ENCODE peak calls at places on chromosome 4, in six cellular contexts. One of them, this sample, is unnamed.
A peak's percentile ranks its signal among the peaks of the same experiment; 100 is the strongest.

GRCh38 chr4:1711055-1711905 is 839 bp downstream of the SLBP start:
- DNase-seq in neuronal stem cell: no peak
- DNase-seq in heart right ventricle: no peak
- DNase-seq in effector memory CD4-positive, alpha-beta T cell: no peak
- DNase-seq in H7: no peak
- DNase-seq in WERI-Rb-1: no peak
- DNase-seq in this sample: no peak

GRCh38 chr4:165481458-165481857 is 102.7 kb downstream of the CPE start:
- DNase-seq in neuronal stem cell: no peak
- DNase-seq in H7: no peak
- DNase-seq in WERI-Rb-1: no peak
- DNase-seq in heart right ventricle: no peak
- DNase-seq in effector memory CD4-positive, alpha-beta T cell: no peak
- DNase-seq in this sample: no peak

GRCh38 chr4:82715731-82716617 is 82.6 kb downstream of the SCD5 start:
- DNase-seq in neuronal stem cell: no peak
- DNase-seq in H7: no peak
- DNase-seq in WERI-Rb-1: no peak
- DNase-seq in heart right ventricle: no peak
- DNase-seq in effector memory CD4-positive, alpha-beta T cell: no peak
- DNase-seq in this sample: no peak

GRCh38 chr4:64518600-64518999 is 109.3 kb upstream of the TECRL start:
- DNase-seq in effector memory CD4-positive, alpha-beta T cell: no peak
- DNase-seq in heart right ventricle: no peak
- DNase-seq in WERI-Rb-1: no peak
- DNase-seq in neuronal stem cell: no peak
- DNase-seq in H7: no peak
- DNase-seq in this sample: no peak

GRCh38 chr4:74311696-74312313 is 3.5 kb downstream of the EPGN start:
- DNase-seq in heart right ventricle: peak; percentile 36
- DNase-seq in WERI-Rb-1: peak; percentile 32
- DNase-seq in neuronal stem cell: peak; percentile 23
- DNase-seq in effector memory CD4-positive, alpha-beta T cell: no peak
- DNase-seq in H7: no peak
- DNase-seq in this sample: peak; percentile 36

GRCh38 chr4:42995343-42995944 is 102.9 kb downstream of the GRXCR1 start:
- DNase-seq in neuronal stem cell: peak; percentile 23
- DNase-seq in WERI-Rb-1: peak; percentile 14
- DNase-seq in heart right ventricle: no peak
- DNase-seq in H7: peak; percentile 59
- DNase-seq in effector memory CD4-positive, alpha-beta T cell: no peak
- DNase-seq in this sample: peak; percentile 30

GRCh38 chr4:135065366-135065765 is 863.8 kb upstream of the PABPC4L start:
- DNase-seq in effector memory CD4-positive, alpha-beta T cell: no peak
- DNase-seq in WERI-Rb-1: no peak
- DNase-seq in H7: no peak
- DNase-seq in heart right ventricle: no peak
- DNase-seq in neuronal stem cell: no peak
- DNase-seq in this sample: no peak

GRCh38 chr4:105058177-105058812 is 88.4 kb upstream of the TET2 start:
- DNase-seq in H7: no peak
- DNase-seq in heart right ventricle: no peak
- DNase-seq in WERI-Rb-1: no peak
- DNase-seq in neuronal stem cell: no peak
- DNase-seq in effector memory CD4-positive, alpha-beta T cell: no peak
- DNase-seq in this sample: no peak

GRCh38 chr4:83259586-83259985 is 25.0 kb downstream of the COQ2 start:
- DNase-seq in H7: no peak
- DNase-seq in WERI-Rb-1: no peak
- DNase-seq in neuronal stem cell: no peak
- DNase-seq in effector memory CD4-positive, alpha-beta T cell: no peak
- DNase-seq in heart right ventricle: no peak
- DNase-seq in this sample: no peak

GRCh38 chr4:153137677-153138630 is 66.3 kb upstream of the TRIM2 start:
- DNase-seq in H7: no peak
- DNase-seq in WERI-Rb-1: no peak
- DNase-seq in effector memory CD4-positive, alpha-beta T cell: no peak
- DNase-seq in neuronal stem cell: no peak
- DNase-seq in heart right ventricle: no peak
- DNase-seq in this sample: no peak

GRCh38 chr4:3010998-3011397 is 47.6 kb downstream of the GRK4 start:
- DNase-seq in H7: no peak
- DNase-seq in effector memory CD4-positive, alpha-beta T cell: no peak
- DNase-seq in neuronal stem cell: no peak
- DNase-seq in heart right ventricle: no peak
- DNase-seq in WERI-Rb-1: no peak
- DNase-seq in this sample: no peak

GRCh38 chr4:95929448-95930064 is 89.7 kb downstream of the PDHA2 start:
- DNase-seq in WERI-Rb-1: no peak
- DNase-seq in H7: no peak
- DNase-seq in effector memory CD4-positive, alpha-beta T cell: no peak
- DNase-seq in heart right ventricle: no peak
- DNase-seq in neuronal stem cell: peak; percentile 11
- DNase-seq in this sample: peak; percentile 18

GRCh38 chr4:11702886-11703555 is 274.3 kb upstream of the HS3ST1 start:
- DNase-seq in effector memory CD4-positive, alpha-beta T cell: no peak
- DNase-seq in heart right ventricle: no peak
- DNase-seq in H7: no peak
- DNase-seq in neuronal stem cell: no peak
- DNase-seq in WERI-Rb-1: no peak
- DNase-seq in this sample: no peak

GRCh38 chr4:84498203-84499026 is 677 bp downstream of the NKX6-1 start:
- DNase-seq in heart right ventricle: no peak
- DNase-seq in H7: peak; percentile 55
- DNase-seq in WERI-Rb-1: no peak
- DNase-seq in neuronal stem cell: no peak
- DNase-seq in effector memory CD4-positive, alpha-beta T cell: no peak
- DNase-seq in this sample: peak; percentile 6

GRCh38 chr4:169439244-169439643 is 168.5 kb upstream of the SH3RF1 start:
- DNase-seq in effector memory CD4-positive, alpha-beta T cell: no peak
- DNase-seq in H7: no peak
- DNase-seq in WERI-Rb-1: no peak
- DNase-seq in neuronal stem cell: no peak
- DNase-seq in heart right ventricle: no peak
- DNase-seq in this sample: no peak

GRCh38 chr4:41454393-41454792 is 83.6 kb upstream of the LIMCH1 start:
- DNase-seq in neuronal stem cell: no peak
- DNase-seq in heart right ventricle: no peak
- DNase-seq in effector memory CD4-positive, alpha-beta T cell: no peak
- DNase-seq in H7: no peak
- DNase-seq in WERI-Rb-1: no peak
- DNase-seq in this sample: no peak

GRCh38 chr4:22552802-22553201 is 36.9 kb upstream of the ADGRA3 start:
- DNase-seq in WERI-Rb-1: no peak
- DNase-seq in H7: peak; percentile 1
- DNase-seq in effector memory CD4-positive, alpha-beta T cell: no peak
- DNase-seq in neuronal stem cell: no peak
- DNase-seq in heart right ventricle: no peak
- DNase-seq in this sample: no peak

DNA sequence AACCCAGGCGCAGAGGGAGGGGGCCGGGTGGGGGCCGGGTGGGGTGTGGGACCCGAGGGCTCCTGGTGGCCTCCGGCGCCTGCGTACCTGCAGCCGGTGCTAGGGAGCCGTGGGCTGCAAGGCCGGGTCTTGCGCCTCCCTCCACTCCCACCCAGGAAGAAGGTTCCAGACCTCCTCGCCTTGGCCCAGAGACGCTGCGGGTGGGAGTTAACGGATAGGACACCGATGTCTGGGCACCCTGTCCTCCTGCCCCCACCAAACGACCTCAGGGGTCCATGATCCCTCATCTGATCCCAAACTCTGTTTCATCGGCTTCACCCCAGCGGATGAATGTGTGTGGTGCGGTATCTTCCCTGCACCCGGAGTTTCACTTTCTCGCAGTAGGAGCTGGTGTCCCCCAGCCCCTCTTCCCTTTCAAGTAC is 927 bp downstream of the MSX1 start:
- DNase-seq in effector memory CD4-positive, alpha-beta T cell: no peak
- DNase-seq in WERI-Rb-1: no peak
- DNase-seq in heart right ventricle: no peak
- DNase-seq in H7: peak; percentile 77
- DNase-seq in neuronal stem cell: no peak
- DNase-seq in this sample: no peak
- H3K4me3 ChIP-seq in effector memory CD4-positive, alpha-beta T cell: peak overlapping the region; percentile 52
- H3K4me3 ChIP-seq in WERI-Rb-1: peak overlapping the region; percentile 57
- H3K4me3 ChIP-seq in heart right ventricle: peak overlapping the region; percentile 70
- H3K4me3 ChIP-seq in H7: peak overlapping the region; percentile 28
- H3K4me3 ChIP-seq in neuronal stem cell: no peak overlapping the region
- H3K4me3 ChIP-seq in this sample: peak overlapping the region; percentile 38

GRCh38 chr4:70027011-70027410 is 1.2 kb upstream of the HTN3 start:
- DNase-seq in WERI-Rb-1: no peak
- DNase-seq in neuronal stem cell: no peak
- DNase-seq in heart right ventricle: no peak
- DNase-seq in effector memory CD4-positive, alpha-beta T cell: no peak
- DNase-seq in H7: no peak
- DNase-seq in this sample: no peak

DNA sequence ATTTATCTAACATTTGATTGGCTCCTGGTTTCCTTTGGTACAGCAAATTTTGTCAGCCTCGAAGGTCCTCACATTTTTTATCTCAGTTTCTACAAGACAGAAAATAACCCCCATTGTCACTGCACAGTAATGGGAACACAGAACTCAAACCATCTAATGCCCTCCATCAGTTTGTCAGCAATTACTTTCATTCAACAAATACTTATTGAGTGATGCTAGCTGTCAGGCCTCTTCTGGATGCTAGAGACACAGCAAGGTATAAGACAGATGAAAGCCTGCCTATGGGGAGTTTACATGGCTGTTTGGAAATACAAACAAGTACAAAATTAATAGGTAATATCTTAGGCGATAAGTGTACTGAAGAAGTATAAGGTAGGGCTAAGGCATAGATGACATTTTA is 5.0 kb upstream of the HTN3 start:
- DNase-seq in neuronal stem cell: no peak
- DNase-seq in H7: no peak
- DNase-seq in effector memory CD4-positive, alpha-beta T cell: no peak
- DNase-seq in heart right ventricle: no peak
- DNase-seq in WERI-Rb-1: no peak
- DNase-seq in this sample: no peak
- H3K4me3 ChIP-seq in neuronal stem cell: no peak overlapping the region
- H3K4me3 ChIP-seq in H7: no peak overlapping the region
- H3K4me3 ChIP-seq in effector memory CD4-positive, alpha-beta T cell: no peak overlapping the region
- H3K4me3 ChIP-seq in heart right ventricle: no peak overlapping the region
- H3K4me3 ChIP-seq in WERI-Rb-1: no peak overlapping the region
- H3K4me3 ChIP-seq in this sample: no peak overlapping the region

GRCh38 chr4:120718979-120719566 is 203.5 kb downstream of the PRDM5 start:
- DNase-seq in heart right ventricle: peak; percentile 33
- DNase-seq in neuronal stem cell: no peak
- DNase-seq in effector memory CD4-positive, alpha-beta T cell: no peak
- DNase-seq in WERI-Rb-1: peak; percentile 54
- DNase-seq in H7: no peak
- DNase-seq in this sample: peak; percentile 23
- H3K4me3 ChIP-seq in heart right ventricle: no peak overlapping the region
- H3K4me3 ChIP-seq in neuronal stem cell: no peak overlapping the region
- H3K4me3 ChIP-seq in effector memory CD4-positive, alpha-beta T cell: no peak overlapping the region
- H3K4me3 ChIP-seq in WERI-Rb-1: no peak overlapping the region
- H3K4me3 ChIP-seq in H7: no peak overlapping the region
- H3K4me3 ChIP-seq in this sample: no peak overlapping the region

DNA sequence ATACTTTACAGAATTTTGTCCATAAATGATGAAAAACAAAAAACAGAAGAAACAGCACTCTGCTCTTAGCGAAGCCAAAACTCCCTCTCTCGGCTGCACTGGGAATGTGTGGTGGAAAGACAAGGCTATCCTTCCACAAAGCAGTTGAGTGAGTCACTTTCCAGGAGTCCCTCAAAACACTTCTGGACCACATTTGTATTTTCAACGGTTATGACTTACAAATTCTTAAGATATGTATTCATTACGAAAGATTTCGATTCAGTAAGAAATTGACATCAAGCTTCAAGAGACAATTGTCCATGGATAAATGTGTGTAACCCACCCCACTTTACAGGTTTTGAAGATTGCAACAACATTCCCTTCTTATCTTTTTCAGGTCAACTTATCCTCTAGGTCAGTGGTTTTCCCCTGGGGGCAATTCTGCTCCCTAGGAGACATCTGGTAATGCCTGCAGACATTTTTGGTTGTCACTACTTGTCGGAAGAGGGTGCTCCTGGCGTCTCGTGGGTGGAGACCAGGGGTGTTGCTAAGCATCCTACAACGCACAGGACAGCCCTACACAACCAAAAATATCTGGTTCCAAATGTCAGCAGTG is 66.7 kb upstream of the MTNR1A start:
- DNase-seq in heart right ventricle: no peak
- DNase-seq in effector memory CD4-positive, alpha-beta T cell: no peak
- DNase-seq in neuronal stem cell: no peak
- DNase-seq in H7: no peak
- DNase-seq in WERI-Rb-1: no peak
- DNase-seq in this sample: no peak
- H3K4me3 ChIP-seq in heart right ventricle: no peak overlapping the region
- H3K4me3 ChIP-seq in effector memory CD4-positive, alpha-beta T cell: no peak overlapping the region
- H3K4me3 ChIP-seq in neuronal stem cell: no peak overlapping the region
- H3K4me3 ChIP-seq in H7: no peak overlapping the region
- H3K4me3 ChIP-seq in WERI-Rb-1: no peak overlapping the region
- H3K4me3 ChIP-seq in this sample: no peak overlapping the region

GRCh38 chr4:140096921-140097320 is 57.1 kb downstream of the MAML3 start:
- DNase-seq in heart right ventricle: no peak
- DNase-seq in neuronal stem cell: no peak
- DNase-seq in effector memory CD4-positive, alpha-beta T cell: no peak
- DNase-seq in WERI-Rb-1: no peak
- DNase-seq in H7: no peak
- DNase-seq in this sample: no peak
- H3K4me3 ChIP-seq in heart right ventricle: peak overlapping the region; percentile 1
- H3K4me3 ChIP-seq in neuronal stem cell: no peak overlapping the region
- H3K4me3 ChIP-seq in effector memory CD4-positive, alpha-beta T cell: no peak overlapping the region
- H3K4me3 ChIP-seq in WERI-Rb-1: no peak overlapping the region
- H3K4me3 ChIP-seq in H7: no peak overlapping the region
- H3K4me3 ChIP-seq in this sample: no peak overlapping the region

GRCh38 chr4:185774076-185774731 is 37.8 kb downstream of the SORBS2 start:
- DNase-seq in effector memory CD4-positive, alpha-beta T cell: no peak
- DNase-seq in WERI-Rb-1: no peak
- DNase-seq in neuronal stem cell: no peak
- DNase-seq in H7: no peak
- DNase-seq in heart right ventricle: no peak
- DNase-seq in this sample: no peak

GRCh38 chr4:185774815-185775684 is 36.9 kb downstream of the SORBS2 start:
- DNase-seq in WERI-Rb-1: no peak
- DNase-seq in H7: no peak
- DNase-seq in heart right ventricle: peak; percentile 48
- DNase-seq in neuronal stem cell: no peak
- DNase-seq in effector memory CD4-positive, alpha-beta T cell: no peak
- DNase-seq in this sample: no peak

GRCh38 chr4:185772391-185773093 is 39.5 kb downstream of the SORBS2 start:
- DNase-seq in heart right ventricle: no peak
- DNase-seq in WERI-Rb-1: no peak
- DNase-seq in neuronal stem cell: no peak
- DNase-seq in effector memory CD4-positive, alpha-beta T cell: no peak
- DNase-seq in H7: no peak
- DNase-seq in this sample: no peak

GRCh38 chr4:185771696-185772390 is 40.2 kb downstream of the SORBS2 start:
- DNase-seq in effector memory CD4-positive, alpha-beta T cell: no peak
- DNase-seq in H7: no peak
- DNase-seq in neuronal stem cell: no peak
- DNase-seq in heart right ventricle: no peak
- DNase-seq in WERI-Rb-1: no peak
- DNase-seq in this sample: no peak

DNA sequence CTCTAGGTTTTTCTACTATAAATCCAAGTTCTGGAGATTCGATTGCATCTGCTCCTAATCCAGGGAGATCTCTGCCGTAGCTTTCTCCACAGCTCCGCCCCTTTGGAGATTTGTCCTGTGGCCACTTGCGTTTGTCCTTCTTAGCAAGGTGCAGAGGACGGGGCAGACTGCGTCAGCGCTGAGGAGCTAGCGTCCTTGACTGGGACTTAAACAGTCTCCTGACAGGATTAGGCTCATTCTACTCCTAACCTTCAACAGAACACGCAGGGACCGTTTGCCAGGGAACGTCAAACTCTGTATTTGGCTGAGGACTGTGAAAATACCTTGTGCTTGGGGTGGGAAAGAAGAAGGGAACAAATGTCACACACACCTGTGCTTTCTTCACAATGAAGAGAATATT is 38.6 kb downstream of the SORBS2 start:
- DNase-seq in effector memory CD4-positive, alpha-beta T cell: no peak
- DNase-seq in heart right ventricle: peak; percentile 46
- DNase-seq in H7: no peak
- DNase-seq in WERI-Rb-1: peak; percentile 89
- DNase-seq in neuronal stem cell: no peak
- DNase-seq in this sample: no peak
- H3K4me3 ChIP-seq in effector memory CD4-positive, alpha-beta T cell: no peak overlapping the region
- H3K4me3 ChIP-seq in heart right ventricle: peak overlapping the region; percentile 43
- H3K4me3 ChIP-seq in H7: no peak overlapping the region
- H3K4me3 ChIP-seq in WERI-Rb-1: peak overlapping the region; percentile 24
- H3K4me3 ChIP-seq in neuronal stem cell: no peak overlapping the region
- H3K4me3 ChIP-seq in this sample: no peak overlapping the region